ENCODE peak calls at places on chromosomes 6 and 20, in six cellular contexts. One of them, this sample, is unnamed.

GRCh38 chr6:82057846-82058554 is 189.5 kb downstream of the IBTK start:
- DNase-seq in GM10248: no peak
- DNase-seq in nucleus accumbens: no peak
- DNase-seq in GM04504: peak; percentile 76
- DNase-seq in nephron progenitor cell: no peak
- DNase-seq in CD4-positive, alpha-beta T cell: no peak
- DNase-seq in this sample: peak; percentile 68

GRCh38 chr20:46129955-46130481 is 11.9 kb downstream of the CD40 start:
- DNase-seq in GM10248: no peak
- DNase-seq in nucleus accumbens: no peak
- DNase-seq in GM04504: no peak
- DNase-seq in nephron progenitor cell: no peak
- DNase-seq in CD4-positive, alpha-beta T cell: no peak
- DNase-seq in this sample: no peak

GRCh38 chr6:23826587-23826986 is 299.4 kb upstream of the NRSN1 start:
- DNase-seq in GM10248: no peak
- DNase-seq in nucleus accumbens: no peak
- DNase-seq in GM04504: no peak
- DNase-seq in nephron progenitor cell: no peak
- DNase-seq in CD4-positive, alpha-beta T cell: no peak
- DNase-seq in this sample: no peak

GRCh38 chr20:50967621-50968020 is 9.0 kb downstream of the MOCS3 start:
- DNase-seq in GM10248: no peak
- DNase-seq in nucleus accumbens: no peak
- DNase-seq in GM04504: no peak
- DNase-seq in nephron progenitor cell: peak; percentile 61
- DNase-seq in CD4-positive, alpha-beta T cell: no peak
- DNase-seq in this sample: no peak

GRCh38 chr6:38484656-38485055 is 155.1 kb downstream of the BTBD9 start:
- DNase-seq in GM10248: no peak
- DNase-seq in nucleus accumbens: no peak
- DNase-seq in GM04504: no peak
- DNase-seq in nephron progenitor cell: no peak
- DNase-seq in CD4-positive, alpha-beta T cell: no peak
- DNase-seq in this sample: no peak

GRCh38 chr6:163525926-163526325 is 111.4 kb downstream of the QKI start:
- DNase-seq in GM10248: no peak
- DNase-seq in nucleus accumbens: no peak
- DNase-seq in GM04504: no peak
- DNase-seq in nephron progenitor cell: no peak
- DNase-seq in CD4-positive, alpha-beta T cell: no peak
- DNase-seq in this sample: no peak

GRCh38 chr20:4571759-4572531 is 149.8 kb upstream of the PRND start:
- DNase-seq in GM10248: no peak
- DNase-seq in nucleus accumbens: no peak
- DNase-seq in GM04504: no peak
- DNase-seq in nephron progenitor cell: no peak
- DNase-seq in CD4-positive, alpha-beta T cell: no peak
- DNase-seq in this sample: peak; percentile 47

GRCh38 chr6:131212024-131212423 is 76.8 kb downstream of the AKAP7 start:
- DNase-seq in GM10248: no peak
- DNase-seq in nucleus accumbens: no peak
- DNase-seq in GM04504: no peak
- DNase-seq in nephron progenitor cell: no peak
- DNase-seq in CD4-positive, alpha-beta T cell: no peak
- DNase-seq in this sample: no peak

GRCh38 chr6:85464260-85464644 is 14.4 kb downstream of the NT5E start:
- DNase-seq in GM10248: no peak
- DNase-seq in nucleus accumbens: no peak
- DNase-seq in GM04504: peak; percentile 89
- DNase-seq in nephron progenitor cell: no peak
- DNase-seq in CD4-positive, alpha-beta T cell: no peak
- DNase-seq in this sample: peak; percentile 90

GRCh38 chr6:12504325-12504966 is 212.1 kb upstream of the PHACTR1 start:
- DNase-seq in GM10248: peak; percentile 32
- DNase-seq in nucleus accumbens: no peak
- DNase-seq in GM04504: no peak
- DNase-seq in nephron progenitor cell: no peak
- DNase-seq in CD4-positive, alpha-beta T cell: no peak
- DNase-seq in this sample: no peak

GRCh38 chr6:17863971-17864754 is 123.3 kb downstream of the KIF13A start:
- DNase-seq in GM10248: no peak
- DNase-seq in nucleus accumbens: peak; percentile 54
- DNase-seq in GM04504: peak; percentile 73
- DNase-seq in nephron progenitor cell: no peak
- DNase-seq in CD4-positive, alpha-beta T cell: no peak
- DNase-seq in this sample: no peak

GRCh38 chr6:28864321-28864923 is 59.4 kb downstream of the TRIM27 start:
- DNase-seq in GM10248: no peak
- DNase-seq in nucleus accumbens: no peak
- DNase-seq in GM04504: peak; percentile 1
- DNase-seq in nephron progenitor cell: no peak
- DNase-seq in CD4-positive, alpha-beta T cell: no peak
- DNase-seq in this sample: no peak

GRCh38 chr20:33649201-33649631 is 12.9 kb upstream of the C20orf144 start:
- DNase-seq in GM10248: no peak
- DNase-seq in nucleus accumbens: peak; percentile 48
- DNase-seq in GM04504: no peak
- DNase-seq in nephron progenitor cell: no peak
- DNase-seq in CD4-positive, alpha-beta T cell: no peak
- DNase-seq in this sample: no peak

GRCh38 chr6:111631930-111632460 is 26.3 kb upstream of the TRAF3IP2 start:
- DNase-seq in GM10248: no peak
- DNase-seq in nucleus accumbens: no peak
- DNase-seq in GM04504: no peak
- DNase-seq in nephron progenitor cell: peak; percentile 54
- DNase-seq in CD4-positive, alpha-beta T cell: no peak
- DNase-seq in this sample: no peak

GRCh38 chr6:36929607-36930006 is 24.9 kb upstream of the PI16 start:
- DNase-seq in GM10248: no peak
- DNase-seq in nucleus accumbens: no peak
- DNase-seq in GM04504: peak; percentile 20
- DNase-seq in nephron progenitor cell: no peak
- DNase-seq in CD4-positive, alpha-beta T cell: no peak
- DNase-seq in this sample: peak; percentile 43

GRCh38 chr6:1552296-1552761 is 57.4 kb upstream of the FOXC1 start:
- DNase-seq in GM10248: no peak
- DNase-seq in nucleus accumbens: no peak
- DNase-seq in GM04504: no peak
- DNase-seq in nephron progenitor cell: no peak
- DNase-seq in CD4-positive, alpha-beta T cell: no peak
- DNase-seq in this sample: peak; percentile 28

GRCh38 chr6:165884813-165885765 is 222.0 kb upstream of the PDE10A start:
- DNase-seq in GM10248: peak; percentile 64
- DNase-seq in nucleus accumbens: peak; percentile 54
- DNase-seq in GM04504: peak; percentile 9
- DNase-seq in nephron progenitor cell: peak; percentile 92
- DNase-seq in CD4-positive, alpha-beta T cell: peak; percentile 43
- DNase-seq in this sample: peak; percentile 45

GRCh38 chr20:63736893-63737689 is 627 bp downstream of the LIME1 start:
- DNase-seq in GM10248: peak; percentile 47
- DNase-seq in nucleus accumbens: no peak
- DNase-seq in GM04504: no peak
- DNase-seq in nephron progenitor cell: no peak
- DNase-seq in CD4-positive, alpha-beta T cell: no peak
- DNase-seq in this sample: no peak

GRCh38 chr20:1897486-1897885 is 2.3 kb downstream of the SIRPA start:
- DNase-seq in GM10248: no peak
- DNase-seq in nucleus accumbens: peak; percentile 44
- DNase-seq in GM04504: no peak
- DNase-seq in nephron progenitor cell: no peak
- DNase-seq in CD4-positive, alpha-beta T cell: no peak
- DNase-seq in this sample: no peak